ENCODE peak calls at places on chromosomes 12 and 14, in seven cellular contexts. U is A549, C is hepatocyte, V is uterus, D is IMR-90, R is breast epithelium, F is lower lobe of right lung. Z is an unnamed sample. For H3K9me3, the result is how much of the 10 kb centered on the place peaks cover.

GRCh38 chr12:51949342-51950030 is 2.0 kb upstream of the ACVR1B start:
- DNase-seq in U (no peak), C (no peak), V (no peak), D (no peak), R (no peak), F (no peak), Z (no peak)

GRCh38 chr14:65336191-65336591 is 76.3 kb upstream of the FUT8 start:
- DNase-seq in U (no peak), C (peak), V (no peak), D (peak), R (no peak), F (no peak), Z (no peak)

GRCh38 chr14:33435911-33436310 is 497.2 kb downstream of the NPAS3 start:
- DNase-seq in U (no peak), C (no peak), V (no peak), D (peak), R (no peak), F (no peak), Z (no peak)

GRCh38 chr12:96401061-96401871 is 1.0 kb upstream of the CDK17 start:
- DNase-seq in U (peak), C (peak), V (no peak), D (peak), R (no peak), F (no peak), Z (no peak)

GRCh38 chr14:75457648-75458165 is 29.9 kb downstream of the JDP2 start:
- DNase-seq in U (no peak), C (no peak), V (no peak), D (no peak), R (no peak), F (no peak), Z (no peak)

GRCh38 chr12:29634057-29634456 is 136.6 kb upstream of the OVCH1 start:
- DNase-seq in U (no peak), C (no peak), V (no peak), D (peak), R (no peak), F (no peak), Z (no peak)

GRCh38 chr14:31435276-31435675 is 14.9 kb upstream of the HEATR5A start:
- DNase-seq in U (no peak), C (no peak), V (no peak), D (peak), R (no peak), F (no peak), Z (no peak)

GRCh38 chr12:121797937-121798801 is 4.7 kb upstream of the RHOF start:
- DNase-seq in U (no peak), C (peak), V (peak), D (peak), R (peak), F (no peak), Z (peak)

GRCh38 chr14:91267965-91268437 is 23.5 kb upstream of the GPR68 start:
- DNase-seq in U (no peak), C (no peak), V (no peak), D (no peak), R (no peak), F (no peak), Z (no peak)

GRCh38 chr14:101193845-101194355 is 290.4 kb upstream of the RTL1 start:
- DNase-seq in U (no peak), C (no peak), V (peak), D (no peak), R (peak), F (no peak), Z (no peak)

GRCh38 chr14:102654298-102654697 is 61.8 kb downstream of the RCOR1 start:
- DNase-seq in U (no peak), C (no peak), V (no peak), D (no peak), R (no peak), F (no peak), Z (no peak)

GRCh38 chr12:87836190-87836589 is 193.0 kb downstream of the C12orf50 start:
- DNase-seq in U (no peak), C (no peak), V (no peak), D (no peak), R (no peak), F (no peak), Z (no peak)

GRCh38 chr12:123041042-123041531 is 60.6 kb downstream of the ARL6IP4 start:
- DNase-seq in U (no peak), C (no peak), V (no peak), D (no peak), R (no peak), F (no peak), Z (no peak)

GRCh38 chr12:112480931-112481330 is 62.2 kb downstream of the PTPN11 start:
- DNase-seq in U (no peak), C (no peak), V (no peak), D (no peak), R (no peak), F (no peak), Z (no peak)

GRCh38 chr12:34358198-34358597 is 335.9 kb downstream of the ALG10 start:
- DNase-seq in U (no peak), C (no peak), V (no peak), D (no peak), R (no peak), F (no peak), Z (no peak)

GRCh38 chr12:22100952-22101748 is 55.1 kb downstream of the CMAS start:
- DNase-seq in U (no peak), C (peak), V (peak), D (peak), R (no peak), F (no peak), Z (no peak)

DNA sequence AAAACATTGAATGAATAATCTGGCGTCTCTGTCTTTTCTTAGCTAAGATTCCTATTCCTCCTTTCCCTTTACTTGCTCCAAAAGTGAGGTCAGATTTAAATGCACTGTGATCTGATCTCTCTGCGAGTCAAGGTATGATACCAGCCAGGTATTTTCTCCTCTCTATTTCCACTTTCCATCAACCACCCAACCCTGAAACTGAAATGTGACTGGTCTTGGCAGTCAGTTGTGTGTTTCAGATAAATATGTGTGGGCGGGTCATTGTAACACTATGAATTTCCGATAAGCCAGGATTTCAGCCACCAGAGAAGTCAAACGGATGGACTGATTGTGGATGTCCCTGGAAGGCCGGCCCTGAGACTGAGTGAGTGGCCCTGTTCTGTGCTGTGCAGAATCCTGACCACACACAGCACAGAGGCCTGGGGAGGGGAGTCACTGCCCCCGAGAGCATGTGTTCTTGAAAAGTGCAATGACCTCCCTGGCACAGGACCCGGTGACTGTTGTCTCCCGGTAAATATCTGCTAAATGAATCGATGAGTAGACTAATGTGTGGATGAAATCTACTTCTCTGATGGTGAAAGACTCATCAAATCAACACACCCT is 612.5 kb upstream of the TMEM132C start:
- DNase-seq in U (no peak), C (no peak), V (no peak), D (no peak), R (no peak), F (no peak), Z (no peak)
- H3K4me3 ChIP-seq in U (no peak), C (no peak), V (no peak), D (no peak), R (no peak), F (no peak), Z (no peak)

GRCh38 chr14:25461780-25462179 is 411.8 kb upstream of the STXBP6 start:
- DNase-seq in U (no peak), C (no peak), V (no peak), D (no peak), R (no peak), F (no peak), Z (no peak)
- H3K9me3 ChIP-seq in U (under half), C (under half), V (under half), D (under half), R (under half), F (under half), Z (under half)

DNA sequence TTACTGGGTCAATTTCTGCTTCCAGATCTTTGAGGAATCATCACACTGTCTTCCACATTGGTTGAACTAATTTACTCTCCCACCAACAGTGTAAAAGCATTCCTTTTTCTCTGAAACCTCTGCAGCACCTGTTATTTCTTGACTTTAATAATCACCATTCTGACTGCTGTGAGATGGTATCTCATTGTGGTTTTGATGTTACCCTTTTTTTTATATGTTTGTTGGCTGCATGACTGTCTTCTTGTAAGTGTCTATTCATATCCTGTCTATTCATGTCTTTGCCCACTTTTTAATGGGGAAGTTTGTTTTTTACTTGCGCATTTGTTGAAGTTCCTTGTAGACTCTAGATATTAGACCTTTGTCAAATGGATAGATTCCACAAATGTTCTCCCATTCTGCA is 324.9 kb downstream of the NAV3 start:
- DNase-seq in U (no peak), C (no peak), V (no peak), D (peak), R (no peak), F (no peak), Z (no peak)
- TF ChIP-seq CTCF in U (no peak), C (no peak), V (no peak), D (no peak), R (no peak), F (no peak), Z (no peak)

DNA sequence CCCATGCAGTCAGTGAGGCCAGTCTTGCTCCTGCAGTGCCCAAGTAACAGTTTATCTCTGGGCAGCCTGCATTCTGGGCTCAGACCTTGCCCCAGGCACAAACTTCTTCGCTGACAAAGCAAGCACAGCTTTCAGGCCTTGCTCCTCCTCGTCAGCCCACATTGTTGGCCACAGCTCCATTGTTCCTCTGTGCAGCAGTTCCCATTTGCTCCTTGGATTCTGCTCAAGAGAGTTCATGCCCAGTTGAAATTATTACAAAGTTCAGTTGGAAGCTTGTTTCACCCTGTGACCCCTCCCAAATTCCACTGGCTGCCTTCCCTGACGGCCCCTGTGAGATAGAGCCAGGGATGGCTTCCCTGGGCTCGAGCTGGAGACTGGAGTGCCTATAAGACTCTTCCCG is 163.4 kb upstream of the DDHD1 start:
- DNase-seq in U (no peak), C (no peak), V (no peak), D (no peak), R (no peak), F (no peak), Z (no peak)
- H3K4me3 ChIP-seq in U (no peak), C (no peak), V (no peak), D (no peak), R (no peak), F (no peak), Z (no peak)

GRCh38 chr12:6942331-6942665 is 1.3 kb upstream of the RNU7-1 start:
- DNase-seq in U (no peak), C (no peak), V (no peak), D (no peak), R (no peak), F (peak), Z (no peak)
- H3K9me3 ChIP-seq in U (under half), C (under half), V (under half), D (under half), R (under half), F (under half), Z (under half)

GRCh38 chr14:70754989-70755388 is 54.3 kb downstream of the MAP3K9 start:
- DNase-seq in U (no peak), C (no peak), V (no peak), D (no peak), R (no peak), F (peak), Z (no peak)
- TF ChIP-seq CTCF in U (no peak), C (no peak), V (no peak), D (no peak), R (no peak), F (no peak), Z (no peak)

GRCh38 chr12:46659032-46659703 is 166.6 kb downstream of the SLC38A4 start:
- DNase-seq in U (no peak), C (no peak), V (no peak), D (peak), R (no peak), F (no peak), Z (no peak)
- H3K4me3 ChIP-seq in U (no peak), C (no peak), V (no peak), D (peak), R (no peak), F (no peak), Z (peak)

GRCh38 chr12:45220961-45221360 is 5.1 kb downstream of the ANO6 start:
- DNase-seq in U (no peak), C (no peak), V (no peak), D (no peak), R (no peak), F (no peak), Z (no peak)

GRCh38 chr12:45220366-45220931 is 4.6 kb downstream of the ANO6 start:
- DNase-seq in U (no peak), C (no peak), V (no peak), D (no peak), R (no peak), F (no peak), Z (no peak)

GRCh38 chr12:45216983-45217485 is 1.1 kb downstream of the ANO6 start:
- DNase-seq in U (no peak), C (no peak), V (no peak), D (no peak), R (no peak), F (no peak), Z (no peak)

GRCh38 chr12:45217846-45218245 is 2.0 kb downstream of the ANO6 start:
- DNase-seq in U (no peak), C (no peak), V (no peak), D (peak), R (no peak), F (no peak), Z (no peak)

GRCh38 chr12:45219621-45220020 is 3.7 kb downstream of the ANO6 start:
- DNase-seq in U (no peak), C (no peak), V (no peak), D (no peak), R (no peak), F (no peak), Z (no peak)
- H3K9me3 ChIP-seq in U (under half), C (under half), V (under half), D (under half), R (under half), F (under half), Z (under half)

GRCh38 chr12:116881867-116882507 is 746 bp upstream of the HRK start:
- DNase-seq in U (no peak), C (no peak), V (no peak), D (no peak), R (no peak), F (no peak), Z (no peak)

GRCh38 chr12:116880213-116880816 is 926 bp downstream of the HRK start:
- DNase-seq in U (no peak), C (no peak), V (no peak), D (no peak), R (no peak), F (no peak), Z (no peak)

GRCh38 chr12:116880817-116881324 is 370 bp downstream of the HRK start:
- DNase-seq in U (peak), C (peak), V (no peak), D (peak), R (no peak), F (no peak), Z (peak)

GRCh38 chr12:116881325-116881866 is at the start of gene HRK:
- DNase-seq in U (no peak), C (no peak), V (no peak), D (no peak), R (no peak), F (no peak), Z (no peak)

GRCh38 chr12:116882742-116883141 is 1.5 kb upstream of the HRK start:
- DNase-seq in U (peak), C (no peak), V (no peak), D (peak), R (no peak), F (no peak), Z (no peak)
- TF ChIP-seq CTCF in U (peak), C (no peak), V (peak), D (peak), R (no peak), F (peak), Z (peak)

GRCh38 chr12:8065991-8066594 is at the start of gene C3AR1:
- DNase-seq in U (no peak), C (peak), V (no peak), D (peak), R (no peak), F (no peak), Z (no peak)
- H3K4me3 ChIP-seq in U (no peak), C (no peak), V (no peak), D (no peak), R (peak), F (peak), Z (peak)